ENCODE peak calls at places on chromosomes 13 and 19, in seven cellular contexts. S is left lung; U is progenitor cell of endocrine pancreas; N is AG09309; L is CD8-positive, alpha-beta memory T cell; J is T-cell; P is stimulated activated naive CD8-positive, alpha-beta T cell treated with anti-CD3 and anti-CD28 coated beads, Interleukin-15, Interleukin-2, amounts not matched to agents 100 U/mL and 50 U/mL, for 24 hours. O is an unnamed sample.
A peak's percentile ranks its signal among the peaks of the same experiment; 100 is the strongest.

GRCh38 chr19:38849746-38850230 is at the start of gene HNRNPL:
- DNase-seq in S (peak; percentile 98), U (peak; percentile 99), N (no peak), L (no peak), J (peak; percentile 98), P (peak; percentile 99), O (no peak)

GRCh38 chr19:13016245-13016627 is 21.0 kb downstream of the NFIX start:
- DNase-seq in S (peak; percentile 9), U (no peak), N (no peak), L (no peak), J (no peak), P (no peak), O (no peak)

GRCh38 chr13:27355894-27356293 is 68.5 kb upstream of the GTF3A start:
- DNase-seq in S (no peak), U (no peak), N (no peak), L (no peak), J (no peak), P (no peak), O (no peak)

GRCh38 chr13:73870970-73871935 is 263.0 kb downstream of the KLF12 start:
- DNase-seq in S (no peak), U (no peak), N (peak; percentile 59), L (no peak), J (no peak), P (no peak), O (peak; percentile 50)

GRCh38 chr13:85997587-85997986 is 198.4 kb upstream of the SLITRK6 start:
- DNase-seq in S (no peak), U (no peak), N (no peak), L (no peak), J (no peak), P (no peak), O (peak; percentile 45)

GRCh38 chr13:20387441-20387971 is 138.2 kb downstream of the CRYL1 start:
- DNase-seq in S (no peak), U (no peak), N (no peak), L (no peak), J (no peak), P (no peak), O (peak; percentile 39)

GRCh38 chr13:95641291-95641811 is 3.2 kb downstream of the DZIP1 start:
- DNase-seq in S (peak; percentile 62), U (no peak), N (no peak), L (no peak), J (no peak), P (no peak), O (no peak)

GRCh38 chr13:37869756-37870488 is at the start of gene TRPC4:
- DNase-seq in S (peak; percentile 60), U (peak; percentile 49), N (peak; percentile 62), L (no peak), J (no peak), P (peak; percentile 7), O (peak; percentile 76)

GRCh38 chr19:16104722-16105121 is 7.0 kb upstream of the RAB8A start:
- DNase-seq in S (peak; percentile 12), U (no peak), N (no peak), L (no peak), J (no peak), P (no peak), O (no peak)

GRCh38 chr13:33388254-33388998 is 102.9 kb upstream of the STARD13 start:
- DNase-seq in S (no peak), U (no peak), N (no peak), L (no peak), J (no peak), P (no peak), O (no peak)

GRCh38 chr19:47471733-47472457 is at the start of gene SLC8A2:
- DNase-seq in S (peak; percentile 74), U (peak; percentile 77), N (peak; percentile 21), L (peak; percentile 45), J (peak; percentile 77), P (peak; percentile 49), O (peak; percentile 81)

GRCh38 chr19:15622991-15623390 is 8.0 kb downstream of the CYP4F8 start:
- DNase-seq in S (no peak), U (no peak), N (no peak), L (no peak), J (no peak), P (no peak), O (no peak)

GRCh38 chr13:20714563-20715339 is 11.3 kb downstream of the IL17D start:
- DNase-seq in S (no peak), U (no peak), N (peak; percentile 46), L (no peak), J (no peak), P (no peak), O (no peak)

GRCh38 chr13:36954542-36954941 is 34.5 kb upstream of the SMAD9 start:
- DNase-seq in S (no peak), U (no peak), N (no peak), L (no peak), J (no peak), P (no peak), O (no peak)

GRCh38 chr13:86052141-86052540 is 252.9 kb upstream of the SLITRK6 start:
- DNase-seq in S (no peak), U (no peak), N (no peak), L (no peak), J (no peak), P (no peak), O (no peak)

GRCh38 chr13:44932850-44933251 is 56.4 kb downstream of the NUFIP1 start:
- DNase-seq in S (no peak), U (no peak), N (peak; percentile 25), L (no peak), J (no peak), P (no peak), O (peak; percentile 31)

GRCh38 chr13:33868343-33868994 is 50.5 kb downstream of the RFC3 start:
- DNase-seq in S (no peak), U (no peak), N (no peak), L (no peak), J (no peak), P (no peak), O (no peak)

GRCh38 chr13:46321494-46322225 is 65.4 kb downstream of the RUBCNL start:
- DNase-seq in S (no peak), U (peak; percentile 46), N (no peak), L (peak; percentile 57), J (peak; percentile 79), P (peak; percentile 76), O (peak; percentile 41)

GRCh38 chr13:114249062-114249461 is 14.4 kb downstream of the CDC16 start:
- DNase-seq in S (no peak), U (no peak), N (no peak), L (no peak), J (no peak), P (no peak), O (no peak)

GRCh38 chr13:21033866-21034601 is 27.4 kb downstream of the LATS2 start:
- DNase-seq in S (no peak), U (no peak), N (no peak), L (no peak), J (no peak), P (no peak), O (no peak)

GRCh38 chr13:69306766-69307165 is 800.9 kb upstream of the ATXN8OS start:
- DNase-seq in S (no peak), U (no peak), N (no peak), L (no peak), J (no peak), P (no peak), O (no peak)

GRCh38 chr13:46621133-46621532 is 68.2 kb downstream of the LRCH1 start:
- DNase-seq in S (no peak), U (no peak), N (no peak), L (no peak), J (no peak), P (no peak), O (no peak)

GRCh38 chr19:51735759-51736449 is 12.1 kb upstream of the HAS1 start:
- DNase-seq in S (peak; percentile 89), U (no peak), N (peak; percentile 82), L (no peak), J (peak; percentile 61), P (no peak), O (peak; percentile 31)

GRCh38 chr13:64697226-64697625 is 2532.9 kb downstream of the PCDH9 start:
- DNase-seq in S (no peak), U (no peak), N (no peak), L (no peak), J (no peak), P (no peak), O (peak; percentile 29)

O was measured in NCI-H226.